ENCODE peak calls at places on chromosome 22, in eight cellular contexts. K is K562, G is HCT116, U is HepG2, J is SK-N-SH, H is GM12878, F is H1, R is endothelial cell of umbilical vein. X is an unnamed sample. For H4K20me1, the result is how much of the 10 kb centered on the place peaks cover.

GRCh38 chr22:24894998-24895397 is 51.5 kb downstream of the LHFPL7 start:
- DNase-seq in F (no peak), U (peak), K (no peak), R (peak), H (no peak), J (peak), G (peak), X (peak)

GRCh38 chr22:21038405-21038804 is 6.0 kb upstream of the SLC7A4 start:
- DNase-seq in U (no peak), J (no peak), F (no peak), R (no peak), G (no peak), K (no peak), H (no peak), X (no peak)

GRCh38 chr22:30182365-30182764 is 64.2 kb downstream of the LIF start:
- DNase-seq in R (peak), H (no peak), J (no peak), U (peak), K (peak), F (no peak), G (no peak), X (no peak)

GRCh38 chr22:20748820-20749428 is 25.0 kb upstream of the SERPIND1 start:
- DNase-seq in R (peak), H (peak), F (no peak), U (no peak), G (no peak), K (no peak), J (no peak), X (no peak)

GRCh38 chr22:38923463-38924196 is 33.8 kb upstream of the APOBEC3A start:
- DNase-seq in K (peak), R (peak), F (no peak), J (peak), U (peak), H (no peak), G (peak), X (peak)

GRCh38 chr22:41048791-41049717 is 43.3 kb upstream of the EP300 start:
- DNase-seq in R (peak), F (no peak), K (peak), H (no peak), U (peak), G (no peak), J (peak), X (peak)

GRCh38 chr22:18048441-18048898 is 24.1 kb upstream of the MICAL3 start:
- DNase-seq in J (no peak), U (no peak), F (no peak), K (peak), H (no peak), G (no peak), R (no peak), X (no peak)

GRCh38 chr22:45445031-45445710 is 31.7 kb downstream of the RIBC2 start:
- DNase-seq in U (no peak), G (no peak), K (no peak), H (no peak), F (no peak), J (no peak), R (no peak), X (no peak)

GRCh38 chr22:42937164-42937854 is 77.6 kb downstream of the PACSIN2 start:
- DNase-seq in F (no peak), K (peak), R (no peak), U (no peak), H (no peak), G (peak), J (no peak), X (no peak)

GRCh38 chr22:30266445-30267381 is at the start of gene OSM:
- DNase-seq in R (no peak), H (no peak), U (no peak), G (no peak), K (no peak), J (no peak), F (no peak), X (no peak)

GRCh38 chr22:41844513-41844912 is 11.6 kb downstream of the SREBF2 start:
- DNase-seq in G (no peak), U (no peak), J (no peak), R (no peak), H (no peak), F (no peak), K (no peak), X (no peak)

GRCh38 chr22:24433868-24434471 is 6.6 kb downstream of the ADORA2A start:
- DNase-seq in K (no peak), J (peak), U (no peak), G (no peak), R (peak), H (peak), F (no peak), X (no peak)

GRCh38 chr22:24930678-24931077 is 15.8 kb downstream of the LHFPL7 start:
- DNase-seq in H (no peak), G (no peak), U (no peak), F (no peak), R (no peak), J (no peak), K (no peak), X (no peak)

GRCh38 chr22:48315415-48316244 is 1512.0 kb downstream of the BRD1 start:
- DNase-seq in G (no peak), K (no peak), R (no peak), H (no peak), J (no peak), U (no peak), F (no peak), X (no peak)

GRCh38 chr22:40637181-40638150 is 947 bp upstream of the MRTFA start:
- DNase-seq in K (peak), G (no peak), J (no peak), U (no peak), H (no peak), R (no peak), F (no peak), X (peak)

GRCh38 chr22:48758021-48758561 is 1069.6 kb downstream of the BRD1 start:
- DNase-seq in U (no peak), G (no peak), R (no peak), H (no peak), F (no peak), J (no peak), K (no peak), X (no peak)

GRCh38 chr22:19885841-19886592 is 31.3 kb upstream of the GNB1L start:
- DNase-seq in K (no peak), H (no peak), R (no peak), F (no peak), J (no peak), G (no peak), U (no peak), X (no peak)

GRCh38 chr22:25161017-25161915 is 38.4 kb upstream of the CRYBB3 start:
- DNase-seq in H (no peak), U (no peak), G (no peak), K (no peak), J (no peak), R (no peak), F (no peak), X (no peak)

GRCh38 chr22:31177420-31178162 is 17.6 kb downstream of the RNF185 start:
- DNase-seq in J (no peak), R (no peak), H (no peak), K (no peak), F (no peak), U (no peak), G (no peak), X (no peak)

DNA sequence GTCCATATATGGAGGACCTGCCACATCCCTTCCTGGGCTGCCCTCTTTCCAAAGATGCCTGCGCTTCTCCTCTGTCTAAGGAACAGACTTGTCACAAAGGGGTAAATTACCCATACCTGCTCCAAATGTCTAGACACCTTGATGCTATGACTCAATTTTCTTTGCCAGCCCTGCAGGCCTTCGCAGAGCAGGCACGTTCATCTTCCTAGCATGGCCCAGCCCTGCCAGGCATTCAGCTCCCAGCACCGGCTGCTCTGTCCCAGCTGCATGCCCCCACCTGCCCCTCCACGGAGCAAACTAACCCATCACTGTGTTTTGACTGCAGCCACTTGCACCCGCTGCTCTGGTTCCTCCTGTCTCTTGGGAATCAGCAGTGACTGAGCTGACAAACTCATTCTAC is 526.1 kb downstream of the MIAT start:
- DNase-seq in R (no peak), J (no peak), U (no peak), F (no peak), H (no peak), G (no peak), K (no peak), X (no peak)
- TF ChIP-seq POLR2AphosphoS5 in R (no peak), J (no peak), U (no peak), F (no peak), H (no peak), G (no peak), K (no peak), X (no peak)

GRCh38 chr22:28953399-28953798 is 70.0 kb downstream of the ZNRF3 start:
- DNase-seq in H (no peak), U (peak), G (no peak), F (no peak), R (no peak), K (no peak), J (no peak), X (no peak)
- H4K20me1 ChIP-seq in H (under half), U (under half), G (under half), F (under half), R (under half), K (under half), J (under half), X (under half)

DNA sequence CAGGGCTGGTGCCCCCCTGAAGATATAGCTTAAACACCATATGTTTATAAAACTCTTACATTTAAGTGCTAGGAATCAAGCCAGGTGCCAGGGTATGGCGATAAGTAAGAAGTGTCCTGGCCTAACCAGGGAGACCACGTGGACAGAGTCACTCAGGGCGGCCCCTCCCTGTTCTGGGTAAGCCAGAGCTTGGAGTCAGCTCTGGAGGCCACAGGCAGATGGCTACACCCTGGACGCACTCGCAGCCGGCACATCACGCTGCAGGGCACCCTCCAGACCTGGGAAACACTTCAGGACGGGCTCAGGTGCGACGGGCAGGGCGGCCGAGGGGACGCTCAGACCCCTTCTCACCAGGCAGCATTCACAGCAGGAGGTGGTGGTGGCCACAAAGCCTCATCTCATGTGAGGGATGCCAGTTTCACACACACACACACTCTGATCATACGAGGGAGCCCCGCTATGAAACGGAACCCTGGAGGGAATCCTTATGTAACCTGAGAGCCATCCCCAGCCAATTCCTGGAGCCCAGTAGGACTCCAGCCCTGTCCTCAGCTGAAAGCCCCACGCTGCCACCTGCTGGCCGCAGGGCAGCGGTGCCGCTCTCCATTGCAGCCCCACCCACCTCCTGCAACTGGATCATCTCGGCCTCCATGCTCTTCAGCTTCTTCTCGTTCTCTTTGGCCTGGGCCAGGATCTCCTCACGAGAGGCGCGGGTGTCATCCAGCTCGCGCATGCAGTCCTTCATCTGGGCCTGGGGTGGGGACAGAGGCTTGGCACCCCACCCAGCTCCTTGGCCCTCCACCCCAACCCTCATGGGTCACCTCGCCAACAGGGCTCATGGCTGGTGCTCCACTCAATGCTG is 33.4 kb downstream of the APOL1 start:
- DNase-seq in H (no peak), F (peak), G (peak), K (peak), J (peak), U (peak), R (peak), X (peak)
- TF ChIP-seq POLR2AphosphoS5 in H (peak), F (peak), G (no peak), K (no peak), J (no peak), U (no peak), R (peak), X (no peak)

DNA sequence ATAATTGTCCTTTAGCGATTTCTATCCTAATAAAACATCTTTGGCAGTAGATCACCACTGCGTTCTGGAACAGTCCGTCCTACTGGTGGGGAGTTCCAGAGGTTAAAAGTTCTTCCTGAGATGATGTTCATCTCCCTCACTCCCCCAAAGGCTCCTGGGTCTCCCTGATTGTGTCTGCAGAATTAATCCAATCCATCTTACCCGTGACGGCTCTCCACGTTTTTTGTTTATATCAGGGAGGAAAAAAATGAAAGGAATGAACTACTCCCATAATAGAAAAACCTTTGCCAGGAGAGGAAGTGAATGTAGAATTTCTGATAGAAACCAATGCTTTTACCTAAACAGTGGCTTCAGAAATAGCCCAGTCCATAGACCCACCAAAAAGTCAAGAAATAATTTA is 81.6 kb downstream of the LARGE1 start:
- DNase-seq in F (no peak), H (no peak), K (no peak), R (no peak), J (no peak), U (no peak), G (no peak), X (no peak)
- H4K20me1 ChIP-seq in F (under half), H (under half), K (under half), R (under half), J (under half), U (under half), G (under half), X (under half)

DNA sequence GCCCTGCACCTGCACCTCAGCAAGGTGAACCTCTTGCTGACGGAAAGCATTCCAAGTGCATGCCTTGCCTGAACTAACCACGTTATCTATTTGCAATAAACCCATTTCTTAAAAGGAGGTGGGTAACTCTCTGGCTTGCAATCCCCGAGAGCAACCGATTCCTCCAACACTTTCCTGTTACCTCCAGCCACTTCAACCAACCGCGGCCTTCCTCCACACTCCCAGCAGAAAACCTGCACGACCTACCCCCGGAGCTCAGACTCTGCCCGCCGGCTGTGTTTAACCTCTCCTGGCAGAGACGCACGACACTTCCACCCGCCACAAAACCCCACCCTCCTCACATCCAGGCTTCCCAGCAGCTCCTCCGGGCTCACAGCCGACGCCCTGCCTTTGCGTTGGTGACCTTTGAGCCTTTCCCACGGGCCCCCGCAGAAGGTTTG is 714 bp downstream of the SCO2 start:
- DNase-seq in G (no peak), H (no peak), R (no peak), K (no peak), F (no peak), J (no peak), U (no peak), X (no peak)
- TF ChIP-seq POLR2AphosphoS5 in G (no peak), H (peak), R (no peak), K (no peak), F (no peak), J (no peak), U (no peak), X (no peak)

X was measured in GM23338.